ENCODE peak calls at places on chromosomes 12 and 14, in five cellular contexts. K is spleen, A is stomach, Y is adrenal gland, S is PC-3. F is an unnamed sample. For H3K27me3, the result is how much of the 10 kb centered on the place peaks cover.

GRCh38 chr14:30242742-30243141 is 315.1 kb upstream of the PRKD1 start:
- DNase-seq in K (no peak), A (no peak), Y (no peak), S (peak), F (no peak)

GRCh38 chr14:52563120-52563519 is 10.5 kb downstream of the GPR137C start:
- DNase-seq in K (no peak), A (no peak), Y (no peak), S (peak), F (no peak)

GRCh38 chr14:72594099-72594901 is 299.6 kb downstream of the DPF3 start:
- DNase-seq in K (no peak), A (no peak), Y (no peak), S (no peak), F (no peak)

GRCh38 chr12:77102691-77103090 is 37.3 kb upstream of the E2F7 start:
- DNase-seq in K (no peak), A (no peak), Y (no peak), S (peak), F (no peak)

GRCh38 chr12:27975222-27976136 is 2.9 kb upstream of the PTHLH start:
- DNase-seq in K (peak), A (no peak), Y (peak), S (peak), F (peak)

GRCh38 chr12:108316153-108316892 is 22.8 kb downstream of the CMKLR1 start:
- DNase-seq in K (peak), A (no peak), Y (no peak), S (no peak), F (no peak)

GRCh38 chr12:3698218-3698974 is 54.5 kb downstream of the CRACR2A start:
- DNase-seq in K (no peak), A (no peak), Y (no peak), S (peak), F (no peak)

GRCh38 chr12:128314611-128315010 is 47.6 kb downstream of the TMEM132C start:
- DNase-seq in K (no peak), A (no peak), Y (no peak), S (no peak), F (no peak)

GRCh38 chr12:112182499-112182898 is 57.1 kb downstream of the TRAFD1 start:
- DNase-seq in K (peak), A (no peak), Y (no peak), S (no peak), F (no peak)

GRCh38 chr12:70698345-70698744 is 61.1 kb upstream of the PTPRB start:
- DNase-seq in K (no peak), A (no peak), Y (no peak), S (no peak), F (no peak)

GRCh38 chr14:57576498-57576897 is 82.8 kb upstream of the CCDC198 start:
- DNase-seq in K (no peak), A (no peak), Y (no peak), S (no peak), F (no peak)

GRCh38 chr12:88334271-88334670 is 192.2 kb downstream of the TMTC3 start:
- DNase-seq in K (no peak), A (peak), Y (no peak), S (peak), F (no peak)

GRCh38 chr14:59870277-59871165 is at the start of gene RTN1:
- DNase-seq in K (peak), A (peak), Y (peak), S (peak), F (peak)

GRCh38 chr12:132946507-132946820 is 9.6 kb downstream of the ZNF605 start:
- DNase-seq in K (no peak), A (no peak), Y (no peak), S (no peak), F (no peak)

GRCh38 chr14:62655161-62655560 is 390.1 kb downstream of the KCNH5 start:
- DNase-seq in K (no peak), A (no peak), Y (no peak), S (no peak), F (no peak)
- H3K27ac ChIP-seq in K (no peak), A (no peak), Y (no peak), S (no peak), F (no peak)

DNA sequence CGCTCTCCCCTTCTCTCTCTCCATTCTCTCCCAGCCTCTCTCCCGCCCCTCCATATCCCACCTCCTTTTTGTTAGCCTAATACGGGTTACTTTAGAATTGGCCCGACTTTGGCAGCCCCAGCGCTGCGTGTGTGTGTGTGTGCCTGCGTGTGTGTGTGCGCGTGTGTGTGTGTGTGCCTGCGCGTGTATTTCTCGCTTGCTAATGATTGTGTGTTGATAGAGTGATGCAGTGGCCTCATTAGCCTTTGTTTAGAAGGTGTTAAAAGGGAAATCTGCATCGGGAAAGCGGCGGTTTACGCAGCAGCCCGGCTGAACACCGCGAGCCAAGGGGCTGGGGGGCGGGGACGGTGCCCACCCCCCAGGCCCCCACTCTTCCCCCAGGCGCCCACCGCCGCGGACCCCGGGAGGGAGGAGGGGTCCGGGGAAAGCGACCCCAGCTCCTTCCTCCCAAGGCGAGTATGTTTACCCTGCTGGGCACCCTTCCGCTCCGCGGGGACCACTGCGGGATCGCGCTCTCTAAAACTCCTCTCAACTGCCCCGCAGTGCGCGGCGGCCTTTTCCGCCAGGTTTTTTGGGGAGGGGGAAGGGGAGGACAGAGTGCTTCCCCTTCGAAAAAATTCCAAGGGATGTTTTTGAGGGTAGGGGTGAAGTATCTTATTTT is 6.8 kb upstream of the LHX5 start:
- DNase-seq in K (no peak), A (no peak), Y (no peak), S (no peak), F (no peak)
- H3K27me3 ChIP-seq in K (half or more), A (half or more), Y (half or more), S (half or more), F (half or more)

GRCh38 chr14:97301931-97302559 is 504.9 kb downstream of the VRK1 start:
- DNase-seq in K (no peak), A (no peak), Y (no peak), S (no peak), F (no peak)
- TF ChIP-seq CTCF in K (no peak), A (no peak), Y (no peak), S (no peak), F (no peak)

DNA sequence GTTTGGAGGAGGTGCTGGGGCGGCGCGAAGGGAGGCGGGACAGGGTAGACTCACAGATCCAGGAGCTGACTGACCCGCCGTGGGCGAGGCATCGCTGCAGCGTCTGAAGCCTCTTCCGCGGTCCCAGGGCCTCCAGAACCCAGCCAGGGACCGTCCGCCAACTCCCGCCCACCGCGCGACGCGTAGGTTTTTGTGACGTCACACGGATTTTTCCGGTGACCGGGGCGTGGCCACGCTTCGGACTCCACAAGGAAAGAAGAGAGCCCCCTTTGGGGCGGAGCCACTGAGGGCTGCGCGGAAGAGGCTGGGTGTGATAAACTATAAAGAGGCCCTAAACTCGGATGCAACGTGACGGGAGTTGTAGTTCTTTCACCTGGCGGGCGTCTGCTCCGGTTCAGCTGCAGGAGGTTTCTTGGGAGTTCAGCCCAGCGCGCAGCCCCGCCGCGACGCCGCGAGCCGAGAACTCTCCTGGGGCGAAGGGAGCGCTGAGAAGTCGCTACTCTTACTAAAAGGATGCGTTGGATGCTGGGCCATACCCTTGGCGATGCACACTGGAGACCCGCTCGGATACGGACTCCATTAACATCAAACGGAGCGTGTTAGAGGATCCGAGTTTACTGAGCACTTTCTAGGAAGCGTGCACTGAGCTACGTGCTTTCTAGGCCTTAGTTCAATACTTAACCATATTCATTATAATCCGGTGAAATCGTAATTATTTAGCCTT is at the start of gene AMN1:
- DNase-seq in K (peak), A (peak), Y (peak), S (peak), F (peak)
- H3K27ac ChIP-seq in K (peak), A (peak), Y (peak), S (peak), F (peak)

DNA sequence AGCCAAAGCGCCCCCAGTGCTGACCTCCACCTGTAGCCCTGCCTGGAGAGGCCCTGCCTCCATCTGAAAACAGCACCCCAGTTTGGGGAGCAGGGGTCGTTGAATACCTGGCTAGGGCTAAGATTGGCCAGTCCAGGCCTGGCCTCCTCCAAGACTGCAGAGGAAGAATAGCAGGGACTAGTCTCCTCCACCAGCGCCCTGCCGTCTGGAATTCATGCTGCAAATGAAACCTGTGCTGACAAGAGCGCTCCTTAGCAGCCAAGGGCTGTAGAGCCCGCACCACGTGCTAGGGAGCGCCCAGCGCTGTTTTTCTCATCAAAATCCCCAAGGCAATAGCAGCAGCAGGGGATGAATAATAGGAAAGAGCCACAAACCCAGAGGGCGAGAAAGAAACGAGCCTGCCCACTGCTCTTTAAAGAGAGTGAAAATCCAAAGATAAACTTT is 3.4 kb downstream of the COL2A1 start:
- DNase-seq in K (peak), A (no peak), Y (peak), S (peak), F (peak)
- H3K27me3 ChIP-seq in K (half or more), A (half or more), Y (under half), S (under half), F (under half)

GRCh38 chr12:16681196-16681595 is 75.2 kb upstream of the LMO3 start:
- DNase-seq in K (no peak), A (no peak), Y (no peak), S (no peak), F (no peak)

DNA sequence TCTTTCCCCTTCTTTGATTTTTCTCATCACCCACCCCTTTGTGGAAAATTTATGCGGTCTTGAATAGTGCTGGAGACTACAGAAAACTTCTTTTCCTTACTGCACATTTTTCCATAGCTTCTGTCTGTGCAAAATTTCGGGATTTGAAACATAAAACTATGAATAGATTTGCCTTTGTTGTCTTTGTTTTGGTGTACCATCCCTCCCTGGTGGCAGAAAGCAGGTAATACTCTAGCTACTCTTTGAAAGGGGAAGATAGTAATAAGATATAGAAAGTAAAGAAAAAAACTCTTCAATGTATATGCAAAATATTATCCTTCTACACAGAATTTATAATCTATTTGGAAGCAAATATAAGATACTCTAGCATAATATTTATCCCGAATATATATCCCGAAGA is 79.1 kb upstream of the LMO3 start:
- DNase-seq in K (no peak), A (no peak), Y (no peak), S (peak), F (no peak)
- TF ChIP-seq CTCF in K (no peak), A (no peak), Y (no peak), S (peak), F (no peak)

DNA sequence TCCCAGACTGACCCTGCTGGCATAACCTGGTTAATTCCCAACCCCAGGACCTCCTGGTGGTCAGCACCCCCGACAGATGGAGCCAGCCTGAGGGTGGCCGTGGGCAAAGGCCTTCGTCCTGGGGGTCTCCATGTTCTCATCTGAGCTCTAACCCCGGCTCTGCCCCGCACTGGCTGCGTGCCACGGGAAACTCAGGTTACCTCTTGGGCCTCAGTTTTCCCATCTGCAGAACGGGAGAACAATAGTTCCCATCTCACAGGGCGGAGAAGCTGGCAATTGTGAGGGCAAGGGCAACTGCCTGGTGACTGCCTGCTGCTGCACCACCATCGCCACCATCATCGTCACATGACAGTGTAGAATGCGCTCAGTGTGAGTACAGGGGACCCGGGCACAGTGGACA is 77.9 kb downstream of the RFLNA start:
- DNase-seq in K (no peak), A (no peak), Y (no peak), S (no peak), F (no peak)
- H3K27ac ChIP-seq in K (no peak), A (peak), Y (peak), S (no peak), F (no peak)

GRCh38 chr14:31580234-31580633 is 19.0 kb downstream of the NUBPL start:
- DNase-seq in K (no peak), A (no peak), Y (no peak), S (no peak), F (no peak)
- H3K27me3 ChIP-seq in K (under half), A (under half), Y (under half), S (under half), F (under half)

GRCh38 chr12:12560587-12561304 is 1.9 kb downstream of the DUSP16 start:
- DNase-seq in K (no peak), A (peak), Y (peak), S (peak), F (peak)

GRCh38 chr12:12563529-12563928 is 866 bp upstream of the DUSP16 start:
- DNase-seq in K (no peak), A (no peak), Y (peak), S (no peak), F (no peak)

GRCh38 chr12:12562016-12562483 is 613 bp downstream of the DUSP16 start:
- DNase-seq in K (peak), A (no peak), Y (peak), S (peak), F (peak)

GRCh38 chr12:12561305-12562015 is 1.2 kb downstream of the DUSP16 start:
- DNase-seq in K (peak), A (peak), Y (peak), S (peak), F (peak)

GRCh38 chr12:12562585-12563245 is at the start of gene DUSP16:
- DNase-seq in K (peak), A (peak), Y (peak), S (peak), F (peak)
- TF ChIP-seq CTCF in K (peak), A (no peak), Y (peak), S (no peak), F (peak)

F was measured in heart right ventricle.